ENCODE peak calls at places on chromosomes 3 and 15, in six cellular contexts. Q is NCI-H460, C is activated T-cell treated with anti-CD3 and anti-CD28 coated beads for 4 hours, R is tibial nerve, F is T follicular helper cell, P is aorta. L is an unnamed sample.

GRCh38 chr3:118942195-118942594 is 92.5 kb downstream of the IGSF11 start:
- DNase-seq in Q (no peak), C (no peak), R (no peak), F (no peak), P (no peak), L (no peak)

GRCh38 chr15:59372352-59373211 is at the start of gene MYO1E:
- DNase-seq in Q (peak; percentile 95), C (no peak), R (peak; percentile 75), F (no peak), P (peak; percentile 90), L (peak; percentile 1)

GRCh38 chr15:80173022-80173759 is 20.4 kb downstream of the FAH start:
- DNase-seq in Q (peak; percentile 52), C (peak; percentile 62), R (peak; percentile 39), F (peak; percentile 45), P (peak; percentile 73), L (peak; percentile 45)

GRCh38 chr15:74497584-74497983 is 36.6 kb upstream of the UBL7 start:
- DNase-seq in Q (no peak), C (no peak), R (no peak), F (no peak), P (no peak), L (no peak)

GRCh38 chr15:80567721-80568157 is 127.4 kb upstream of the ABHD17C start:
- DNase-seq in Q (peak; percentile 52), C (no peak), R (peak; percentile 23), F (peak; percentile 3), P (peak; percentile 55), L (no peak)

GRCh38 chr3:109175411-109175810 is 38.9 kb downstream of the C3orf85 start:
- DNase-seq in Q (no peak), C (no peak), R (no peak), F (no peak), P (no peak), L (no peak)

GRCh38 chr3:160132226-160132625 is 93.0 kb upstream of the C3orf80 start:
- DNase-seq in Q (no peak), C (no peak), R (no peak), F (no peak), P (no peak), L (no peak)

GRCh38 chr3:173109143-173109542 is 31.9 kb downstream of the SPATA16 start:
- DNase-seq in Q (no peak), C (no peak), R (no peak), F (no peak), P (no peak), L (no peak)

GRCh38 chr3:186220886-186221285 is 112.0 kb upstream of the ETV5 start:
- DNase-seq in Q (no peak), C (no peak), R (no peak), F (no peak), P (no peak), L (no peak)

GRCh38 chr15:81080946-81081345 is 53.1 kb upstream of the CFAP161 start:
- DNase-seq in Q (no peak), C (no peak), R (no peak), F (no peak), P (no peak), L (no peak)

GRCh38 chr15:75065467-75065850 is 42.1 kb downstream of the PPCDC start:
- DNase-seq in Q (no peak), C (no peak), R (no peak), F (no peak), P (no peak), L (no peak)

GRCh38 chr15:60299452-60300047 is 98.2 kb downstream of the ANXA2 start:
- DNase-seq in Q (no peak), C (no peak), R (no peak), F (no peak), P (no peak), L (no peak)

GRCh38 chr3:168952551-168952950 is 711.0 kb downstream of the MECOM start:
- DNase-seq in Q (peak; percentile 12), C (no peak), R (no peak), F (no peak), P (no peak), L (no peak)

L was measured in effector CD4-positive, alpha-beta T cell.